ENCODE peak calls at places on chromosome 3, in six cellular contexts. W is PC-9, J is neural progenitor cell, R is caudate nucleus, G is brain microvascular endothelial cell, S is substantia nigra. Z is an unnamed sample.
A peak's percentile ranks its signal among the peaks of the same experiment; 100 is the strongest.

GRCh38 chr3:191762323-191762960 is 301.5 kb downstream of the PYDC2 start:
- DNase-seq in G (no peak), R (no peak), W (no peak), S (no peak), J (peak; percentile 31), Z (peak; percentile 93)

GRCh38 chr3:72255191-72255590 is 470.2 kb upstream of the PROK2 start:
- DNase-seq in S (no peak), J (peak; percentile 35), W (no peak), R (no peak), G (no peak), Z (peak; percentile 24)

GRCh38 chr3:73350988-73351387 is 273.8 kb downstream of the PDZRN3 start:
- DNase-seq in W (no peak), G (no peak), R (no peak), S (no peak), J (no peak), Z (no peak)

GRCh38 chr3:105431171-105431570 is 64.5 kb downstream of the ALCAM start:
- DNase-seq in G (no peak), J (no peak), W (no peak), S (no peak), R (no peak), Z (no peak)

GRCh38 chr3:143839980-143840379 is 8.3 kb downstream of the SLC9A9 start:
- DNase-seq in R (no peak), J (no peak), G (no peak), W (no peak), S (no peak), Z (no peak)

GRCh38 chr3:126158016-126158911 is 22.1 kb downstream of the ALDH1L1 start:
- DNase-seq in W (no peak), S (no peak), J (no peak), R (no peak), G (no peak), Z (no peak)

GRCh38 chr3:37082317-37082716 is 89.0 kb downstream of the MLH1 start:
- DNase-seq in W (no peak), J (no peak), S (no peak), G (no peak), R (no peak), Z (no peak)

GRCh38 chr3:113436794-113437193 is 4.5 kb downstream of the CFAP44 start:
- DNase-seq in W (no peak), S (no peak), R (no peak), G (peak; percentile 69), J (no peak), Z (peak; percentile 76)

GRCh38 chr3:184082465-184082864 is 14.4 kb upstream of the HTR3E start:
- DNase-seq in R (no peak), S (no peak), J (no peak), W (no peak), G (no peak), Z (no peak)

GRCh38 chr3:107904536-107905066 is 186.2 kb downstream of the CD47 start:
- DNase-seq in S (no peak), G (no peak), J (no peak), R (no peak), W (no peak), Z (no peak)

GRCh38 chr3:157618075-157618760 is 115.0 kb upstream of the VEPH1 start:
- DNase-seq in R (no peak), W (no peak), G (peak; percentile 37), S (no peak), J (peak; percentile 55), Z (peak; percentile 72)

GRCh38 chr3:24069045-24069444 is 124.0 kb downstream of the NR1D2 start:
- DNase-seq in S (no peak), R (no peak), W (peak; percentile 17), G (no peak), J (peak; percentile 31), Z (no peak)

GRCh38 chr3:149494022-149494758 is 19.7 kb downstream of the TM4SF4 start:
- DNase-seq in W (peak; percentile 51), S (no peak), G (peak; percentile 75), R (no peak), J (peak; percentile 85), Z (peak; percentile 39)

GRCh38 chr3:138686771-138687221 is 78.2 kb downstream of the FAIM start:
- DNase-seq in J (no peak), W (peak; percentile 37), R (no peak), G (peak; percentile 80), S (no peak), Z (peak; percentile 94)

GRCh38 chr3:58524326-58524888 is 12.6 kb downstream of the ACOX2 start:
- DNase-seq in S (no peak), J (no peak), G (no peak), W (no peak), R (no peak), Z (no peak)

GRCh38 chr3:13308406-13308805 is 111.7 kb downstream of the NUP210 start:
- DNase-seq in R (no peak), S (no peak), W (peak; percentile 7), G (peak; percentile 51), J (peak; percentile 67), Z (peak; percentile 14)

GRCh38 chr3:179323197-179323901 is 518 bp downstream of the ZNF639 start:
- DNase-seq in R (peak; percentile 30), G (peak; percentile 61), J (peak; percentile 81), W (peak; percentile 68), S (peak; percentile 55), Z (peak; percentile 53)

GRCh38 chr3:468172-468571 is 271.6 kb downstream of the CHL1 start:
- DNase-seq in R (no peak), W (no peak), S (no peak), J (peak; percentile 33), G (no peak), Z (no peak)

GRCh38 chr3:148600902-148601765 is 96.6 kb upstream of the AGTR1 start:
- DNase-seq in G (no peak), W (peak; percentile 27), R (no peak), J (no peak), S (no peak), Z (no peak)

GRCh38 chr3:52845157-52845556 is 10.3 kb upstream of the MUSTN1 start:
- DNase-seq in G (peak; percentile 31), S (no peak), W (no peak), R (no peak), J (no peak), Z (no peak)

GRCh38 chr3:52846427-52846983 is 11.7 kb upstream of the MUSTN1 start:
- DNase-seq in J (no peak), G (no peak), W (no peak), S (no peak), R (no peak), Z (no peak)

GRCh38 chr3:52847241-52847640 is 12.4 kb upstream of the MUSTN1 start:
- DNase-seq in G (no peak), S (no peak), J (no peak), R (no peak), W (no peak), Z (no peak)

GRCh38 chr3:52844290-52844985 is 9.6 kb upstream of the MUSTN1 start:
- DNase-seq in W (no peak), R (no peak), G (no peak), S (no peak), J (no peak), Z (no peak)

DNA sequence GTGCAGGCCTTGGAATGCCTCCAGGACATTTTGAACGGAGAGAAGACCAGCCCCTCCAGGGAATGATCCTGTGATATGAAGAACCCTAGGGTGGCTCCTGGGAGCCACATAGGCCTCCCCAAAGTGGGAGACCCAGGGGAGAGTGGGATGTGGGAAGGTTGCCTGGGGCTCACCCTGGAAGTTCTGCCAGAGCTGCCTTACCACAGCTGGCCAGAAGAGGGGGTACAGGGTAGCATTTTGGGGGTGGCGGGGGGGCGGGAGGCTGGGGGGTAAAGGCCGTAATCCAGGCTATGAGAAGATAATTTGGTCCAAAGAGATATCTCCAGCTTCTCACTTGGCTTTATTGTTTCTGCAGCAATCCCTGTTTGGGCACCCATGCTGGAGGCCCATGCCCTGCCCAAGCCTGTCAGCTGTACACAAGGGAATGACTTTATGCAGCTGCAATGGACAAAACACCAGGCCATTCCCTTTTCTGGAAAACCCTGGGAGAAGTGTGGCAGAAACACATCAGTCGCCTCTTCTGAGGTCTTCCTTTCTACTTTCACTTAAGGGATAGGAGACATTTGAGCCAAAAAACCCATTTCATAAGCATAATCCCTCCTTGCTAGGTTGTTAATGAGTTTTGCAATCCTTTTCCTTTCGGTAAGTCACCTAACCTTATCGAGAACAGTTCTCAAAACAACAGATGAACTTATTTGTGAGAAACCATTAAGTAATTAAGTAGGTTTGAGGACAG is 11.0 kb upstream of the MUSTN1 start:
- DNase-seq in G (no peak), J (peak; percentile 19), W (no peak), R (no peak), S (no peak), Z (no peak)
- H3K27ac ChIP-seq in G (no peak overlapping the region), J (no peak overlapping the region), W (no peak overlapping the region), R (peak overlapping the region; percentile 65), S (peak overlapping the region; percentile 47), Z (no peak overlapping the region)

GRCh38 chr3:134312072-134312872 is 61.6 kb upstream of the RYK start:
- DNase-seq in J (peak; percentile 56), W (peak; percentile 94), S (no peak), G (no peak), R (no peak), Z (peak; percentile 82)

GRCh38 chr3:134309987-134310700 is 59.5 kb upstream of the RYK start:
- DNase-seq in R (no peak), G (no peak), W (peak; percentile 51), J (no peak), S (no peak), Z (no peak)

GRCh38 chr3:134311265-134311664 is 60.6 kb upstream of the RYK start:
- DNase-seq in S (no peak), J (no peak), W (no peak), R (no peak), G (no peak), Z (peak; percentile 77)

GRCh38 chr3:134312873-134313838 is 61.1 kb downstream of the AMOTL2 start:
- DNase-seq in J (peak; percentile 94), S (no peak), W (peak; percentile 86), R (no peak), G (no peak), Z (peak; percentile 73)

GRCh38 chr3:134311693-134312071 is 61.0 kb upstream of the RYK start:
- DNase-seq in J (no peak), G (no peak), W (no peak), R (no peak), S (no peak), Z (no peak)
- H3K27ac ChIP-seq in J (no peak overlapping the region), G (no peak overlapping the region), W (peak overlapping the region; percentile 98), R (peak overlapping the region; percentile 6), S (no peak overlapping the region), Z (peak overlapping the region; percentile 73)

DNA sequence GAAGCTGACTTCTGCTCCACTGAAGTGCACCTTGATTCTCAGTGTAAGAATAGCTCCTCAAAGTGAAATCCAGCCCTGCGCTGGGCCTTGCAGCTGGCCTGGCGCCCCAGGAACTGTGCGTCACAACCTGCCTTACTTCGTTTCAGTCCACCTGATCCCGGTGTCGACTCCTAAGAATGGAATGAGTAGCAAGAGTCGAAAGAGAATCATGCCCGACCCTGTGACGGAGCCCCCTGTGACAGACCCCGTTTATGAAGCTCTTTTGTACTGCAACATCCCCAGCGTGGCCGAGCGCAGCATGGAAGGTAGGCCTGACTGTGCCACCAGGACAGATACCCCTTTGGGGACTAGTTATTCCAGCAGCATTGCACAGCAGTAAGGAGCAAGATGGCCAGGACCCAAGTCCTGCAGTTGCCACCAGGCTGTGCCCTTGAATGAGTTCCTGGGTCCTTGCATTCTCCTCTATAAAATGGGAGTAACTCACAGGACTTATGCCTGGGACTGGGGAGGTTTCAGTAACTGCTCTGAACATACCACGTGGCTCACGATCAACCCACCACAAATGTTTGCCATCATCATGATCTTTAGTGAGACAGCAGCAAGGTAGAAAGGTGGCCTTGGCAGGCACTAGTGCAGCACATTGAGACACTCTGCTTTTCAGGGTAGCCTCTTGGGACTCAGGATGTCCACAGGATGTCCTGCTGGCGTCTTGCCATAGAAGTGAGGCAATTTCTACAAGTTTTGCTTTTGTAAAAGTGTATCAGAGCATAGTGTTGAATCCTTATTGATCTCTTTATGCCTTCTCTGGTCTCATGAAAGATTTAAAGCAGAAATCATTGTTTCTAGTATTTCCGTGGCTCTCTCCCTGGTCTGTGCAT is 46.8 kb downstream of the PXYLP1 start:
- DNase-seq in R (no peak), G (peak; percentile 23), W (no peak), J (no peak), S (no peak), Z (no peak)
- H3K27ac ChIP-seq in R (no peak overlapping the region), G (no peak overlapping the region), W (no peak overlapping the region), J (no peak overlapping the region), S (no peak overlapping the region), Z (no peak overlapping the region)

GRCh38 chr3:29454326-29454725 is 173.5 kb downstream of the RBMS3 start:
- DNase-seq in J (no peak), R (no peak), G (no peak), S (no peak), W (no peak), Z (no peak)
- H3K27ac ChIP-seq in J (no peak overlapping the region), R (no peak overlapping the region), G (no peak overlapping the region), S (no peak overlapping the region), W (no peak overlapping the region), Z (no peak overlapping the region)